ENCODE peak calls at places on chromosome 14, in four cellular contexts. One of them, this sample, is unnamed.

GRCh38 chr14:24067133-24068082 is 4.0 kb upstream of the CPNE6 start:
- DNase-seq in K562: no peak
- DNase-seq in HepG2: peak; percentile 72
- DNase-seq in H1: no peak
- DNase-seq in this sample: no peak

GRCh38 chr14:95227279-95227860 is 70.0 kb upstream of the DICER1 start:
- DNase-seq in K562: no peak
- DNase-seq in HepG2: no peak
- DNase-seq in H1: no peak
- DNase-seq in this sample: no peak

GRCh38 chr14:94044476-94045091 is 18.4 kb downstream of the OTUB2 start:
- DNase-seq in K562: no peak
- DNase-seq in HepG2: no peak
- DNase-seq in H1: no peak
- DNase-seq in this sample: no peak

GRCh38 chr14:77181603-77182437 is at the start of gene TMEM63C:
- DNase-seq in K562: peak; percentile 5
- DNase-seq in HepG2: peak; percentile 29
- DNase-seq in H1: peak; percentile 92
- DNase-seq in this sample: peak; percentile 88

GRCh38 chr14:104523546-104523935 is 56.0 kb upstream of the C14orf180 start:
- DNase-seq in K562: no peak
- DNase-seq in HepG2: no peak
- DNase-seq in H1: no peak
- DNase-seq in this sample: no peak

GRCh38 chr14:105139212-105139825 is 29.3 kb downstream of the JAG2 start:
- DNase-seq in K562: no peak
- DNase-seq in HepG2: no peak
- DNase-seq in H1: no peak
- DNase-seq in this sample: no peak

GRCh38 chr14:25197885-25198284 is 147.9 kb upstream of the STXBP6 start:
- DNase-seq in K562: no peak
- DNase-seq in HepG2: peak; percentile 87
- DNase-seq in H1: no peak
- DNase-seq in this sample: no peak

GRCh38 chr14:68285421-68286179 is 466.0 kb downstream of the RAD51B start:
- DNase-seq in K562: no peak
- DNase-seq in HepG2: no peak
- DNase-seq in H1: no peak
- DNase-seq in this sample: no peak

GRCh38 chr14:29712586-29712985 is 215.1 kb downstream of the PRKD1 start:
- DNase-seq in K562: no peak
- DNase-seq in HepG2: no peak
- DNase-seq in H1: no peak
- DNase-seq in this sample: no peak

GRCh38 chr14:51654549-51654879 is 2.8 kb downstream of the FRMD6 start:
- DNase-seq in K562: no peak
- DNase-seq in HepG2: no peak
- DNase-seq in H1: no peak
- DNase-seq in this sample: no peak
- H3K27ac ChIP-seq in K562: no peak overlapping the region
- H3K27ac ChIP-seq in HepG2: no peak overlapping the region
- H3K27ac ChIP-seq in H1: no peak overlapping the region
- H3K27ac ChIP-seq in this sample: no peak overlapping the region

DNA sequence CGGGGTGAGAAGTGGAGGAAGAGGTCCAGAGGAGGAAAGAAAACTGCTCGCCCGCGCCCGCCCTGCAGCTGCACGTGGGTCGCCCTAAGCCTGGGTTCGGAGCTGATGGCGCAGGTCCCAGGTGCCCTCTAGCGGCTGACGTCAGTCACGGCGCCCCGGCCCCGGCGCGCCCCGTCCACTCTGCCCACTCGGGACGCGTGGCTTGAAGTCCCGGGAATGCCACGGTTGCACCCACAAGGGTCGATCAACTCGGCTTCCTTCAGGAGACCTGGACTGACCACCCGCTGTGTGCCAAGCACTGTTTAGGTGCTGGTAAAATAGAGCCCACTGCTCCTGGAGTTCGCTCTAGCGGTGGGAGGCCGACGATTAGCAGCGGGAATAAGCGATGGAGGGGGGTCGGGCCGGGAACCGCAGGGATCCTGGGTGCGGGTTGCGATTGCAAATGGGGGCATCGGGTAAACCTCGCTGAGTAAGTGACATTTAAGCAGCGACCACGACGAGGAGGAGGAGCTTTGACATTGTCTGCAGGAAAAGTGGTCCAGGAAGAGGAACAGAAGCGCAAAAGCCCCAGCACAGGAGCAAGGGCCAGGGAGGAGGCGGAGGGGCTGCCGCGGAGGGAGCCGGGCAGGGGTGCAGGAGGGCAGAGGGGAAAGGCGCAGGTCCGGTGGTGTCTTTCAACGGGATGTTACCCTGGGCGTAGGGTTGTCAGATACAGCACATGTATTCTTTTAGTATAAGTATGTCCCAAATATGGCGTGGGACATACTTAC is 5.1 kb upstream of the ZNF839 start:
- DNase-seq in K562: peak; percentile 85
- DNase-seq in HepG2: peak; percentile 53
- DNase-seq in H1: peak; percentile 88
- DNase-seq in this sample: peak; percentile 84
- TF ChIP-seq EP300 in K562: no peak
- TF ChIP-seq EP300 in HepG2: no peak
- TF ChIP-seq EP300 in H1: no peak
- TF ChIP-seq EP300 in this sample: no peak

GRCh38 chr14:93018401-93018800 is 95.5 kb downstream of the CHGA start:
- DNase-seq in K562: no peak
- DNase-seq in HepG2: no peak
- DNase-seq in H1: no peak
- DNase-seq in this sample: no peak

GRCh38 chr14:93015505-93015904 is 92.6 kb downstream of the CHGA start:
- DNase-seq in K562: no peak
- DNase-seq in HepG2: no peak
- DNase-seq in H1: no peak
- DNase-seq in this sample: no peak

GRCh38 chr14:93017898-93018297 is 94.9 kb downstream of the CHGA start:
- DNase-seq in K562: no peak
- DNase-seq in HepG2: no peak
- DNase-seq in H1: no peak
- DNase-seq in this sample: no peak

GRCh38 chr14:93016275-93016845 is 93.4 kb downstream of the CHGA start:
- DNase-seq in K562: no peak
- DNase-seq in HepG2: no peak
- DNase-seq in H1: no peak
- DNase-seq in this sample: no peak

GRCh38 chr14:93017341-93017797 is 94.4 kb downstream of the CHGA start:
- DNase-seq in K562: no peak
- DNase-seq in HepG2: no peak
- DNase-seq in H1: no peak
- DNase-seq in this sample: no peak
- TF ChIP-seq MAFK in K562: no peak
- TF ChIP-seq MAFK in HepG2: no peak
- TF ChIP-seq MAFK in H1: no peak
- TF ChIP-seq MAFK in this sample: no peak

DNA sequence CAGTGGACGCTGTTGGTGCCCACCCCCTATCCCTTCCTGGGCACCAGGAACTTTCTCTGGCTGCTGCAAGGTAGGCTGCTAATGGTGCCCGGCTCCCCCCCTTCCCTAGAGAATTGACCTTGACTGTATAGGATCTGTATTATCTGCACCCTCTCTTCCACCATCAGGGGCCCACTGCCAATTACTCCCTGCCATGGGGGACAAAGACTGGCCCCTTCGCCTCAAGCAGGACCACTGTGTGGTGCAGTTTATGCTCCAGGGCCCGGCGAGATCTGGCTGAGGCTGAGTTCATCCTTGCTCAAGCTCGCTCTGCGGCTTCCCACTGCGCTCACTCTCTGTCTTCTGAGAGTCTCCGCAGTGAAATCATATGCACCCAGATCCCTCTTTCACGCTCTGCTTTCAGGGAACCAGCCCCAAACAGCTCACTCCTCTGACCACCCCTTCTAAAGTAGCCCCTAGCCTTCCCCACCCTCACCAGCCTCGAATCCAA is 95.2 kb downstream of the LGMN start:
- DNase-seq in K562: no peak
- DNase-seq in HepG2: no peak
- DNase-seq in H1: no peak
- DNase-seq in this sample: no peak
- H3K27ac ChIP-seq in K562: no peak overlapping the region
- H3K27ac ChIP-seq in HepG2: no peak overlapping the region
- H3K27ac ChIP-seq in H1: no peak overlapping the region
- H3K27ac ChIP-seq in this sample: no peak overlapping the region

This sample was measured in A549.